ENCODE peak calls at places on chromosomes 12 and 14, in seven cellular contexts. One of them, this sample, is unnamed.

GRCh38 chr12:47577213-47577612 is 128.6 kb downstream of the RPAP3 start:
- DNase-seq in left ventricle myocardium inferior: no peak
- DNase-seq in uterus: no peak
- DNase-seq in foreskin fibroblast: no peak
- DNase-seq in fibroblast of the aortic adventitia: no peak
- DNase-seq in fibroblast of pulmonary artery: no peak
- DNase-seq in psoas muscle: no peak
- DNase-seq in this sample: no peak

GRCh38 chr14:89198544-89199329 is 218.3 kb downstream of the FOXN3 start:
- DNase-seq in left ventricle myocardium inferior: no peak
- DNase-seq in uterus: peak
- DNase-seq in foreskin fibroblast: no peak
- DNase-seq in fibroblast of the aortic adventitia: no peak
- DNase-seq in fibroblast of pulmonary artery: peak
- DNase-seq in psoas muscle: no peak
- DNase-seq in this sample: no peak

GRCh38 chr12:32486158-32486557 is 86.8 kb downstream of the FGD4 start:
- DNase-seq in left ventricle myocardium inferior: no peak
- DNase-seq in uterus: no peak
- DNase-seq in foreskin fibroblast: no peak
- DNase-seq in fibroblast of the aortic adventitia: no peak
- DNase-seq in fibroblast of pulmonary artery: no peak
- DNase-seq in psoas muscle: no peak
- DNase-seq in this sample: no peak

GRCh38 chr12:75479963-75480461 is 543 bp upstream of the GLIPR1 start:
- DNase-seq in left ventricle myocardium inferior: no peak
- DNase-seq in uterus: no peak
- DNase-seq in foreskin fibroblast: peak
- DNase-seq in fibroblast of the aortic adventitia: no peak
- DNase-seq in fibroblast of pulmonary artery: no peak
- DNase-seq in psoas muscle: no peak
- DNase-seq in this sample: no peak

GRCh38 chr12:124044809-124045321 is 71.8 kb downstream of the ZNF664 start:
- DNase-seq in left ventricle myocardium inferior: no peak
- DNase-seq in uterus: no peak
- DNase-seq in foreskin fibroblast: no peak
- DNase-seq in fibroblast of the aortic adventitia: no peak
- DNase-seq in fibroblast of pulmonary artery: no peak
- DNase-seq in psoas muscle: no peak
- DNase-seq in this sample: no peak

GRCh38 chr12:51020448-51021182 is 5.6 kb downstream of the SLC11A2 start:
- DNase-seq in left ventricle myocardium inferior: no peak
- DNase-seq in uterus: no peak
- DNase-seq in foreskin fibroblast: no peak
- DNase-seq in fibroblast of the aortic adventitia: no peak
- DNase-seq in fibroblast of pulmonary artery: no peak
- DNase-seq in psoas muscle: no peak
- DNase-seq in this sample: no peak

GRCh38 chr12:82012176-82012575 is 253.0 kb upstream of the PPFIA2 start:
- DNase-seq in left ventricle myocardium inferior: no peak
- DNase-seq in uterus: no peak
- DNase-seq in foreskin fibroblast: no peak
- DNase-seq in fibroblast of the aortic adventitia: no peak
- DNase-seq in fibroblast of pulmonary artery: no peak
- DNase-seq in psoas muscle: no peak
- DNase-seq in this sample: no peak

GRCh38 chr14:58048219-58048618 is 103.8 kb downstream of the ARMH4 start:
- DNase-seq in left ventricle myocardium inferior: no peak
- DNase-seq in uterus: no peak
- DNase-seq in foreskin fibroblast: no peak
- DNase-seq in fibroblast of the aortic adventitia: peak
- DNase-seq in fibroblast of pulmonary artery: no peak
- DNase-seq in psoas muscle: no peak
- DNase-seq in this sample: no peak

GRCh38 chr12:88923631-88924030 is 343.4 kb upstream of the KITLG start:
- DNase-seq in left ventricle myocardium inferior: no peak
- DNase-seq in uterus: no peak
- DNase-seq in foreskin fibroblast: no peak
- DNase-seq in fibroblast of the aortic adventitia: no peak
- DNase-seq in fibroblast of pulmonary artery: no peak
- DNase-seq in psoas muscle: no peak
- DNase-seq in this sample: no peak

GRCh38 chr14:87133073-87133815 is 859.7 kb downstream of the GALC start:
- DNase-seq in left ventricle myocardium inferior: peak
- DNase-seq in uterus: no peak
- DNase-seq in foreskin fibroblast: peak
- DNase-seq in fibroblast of the aortic adventitia: peak
- DNase-seq in fibroblast of pulmonary artery: peak
- DNase-seq in psoas muscle: no peak
- DNase-seq in this sample: no peak

DNA sequence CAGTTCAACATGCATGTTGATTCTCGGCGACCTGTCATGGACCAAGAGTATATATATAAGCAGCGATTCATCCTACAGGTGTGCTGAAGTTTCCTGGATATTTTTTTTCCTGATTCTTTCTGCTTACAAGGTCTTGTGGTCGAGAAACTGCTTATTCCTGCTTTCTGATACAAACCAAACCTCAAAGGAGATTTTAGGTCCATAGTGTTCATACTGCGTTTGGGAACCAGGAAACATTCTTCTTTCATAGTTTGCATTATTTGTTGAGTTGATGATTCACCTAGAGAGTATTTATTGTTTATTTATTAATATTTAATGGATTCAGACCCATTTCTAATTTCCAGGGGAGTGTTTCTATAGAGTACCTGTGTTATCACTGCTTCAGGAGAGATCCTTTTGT is 70.7 kb upstream of the ASPG start:
- DNase-seq in left ventricle myocardium inferior: no peak
- DNase-seq in uterus: no peak
- DNase-seq in foreskin fibroblast: no peak
- DNase-seq in fibroblast of the aortic adventitia: no peak
- DNase-seq in fibroblast of pulmonary artery: no peak
- DNase-seq in psoas muscle: no peak
- DNase-seq in this sample: no peak
- TF ChIP-seq CTCF in left ventricle myocardium inferior: no peak
- TF ChIP-seq CTCF in uterus: no peak
- TF ChIP-seq CTCF in foreskin fibroblast: no peak
- TF ChIP-seq CTCF in fibroblast of the aortic adventitia: no peak
- TF ChIP-seq CTCF in fibroblast of pulmonary artery: no peak
- TF ChIP-seq CTCF in psoas muscle: no peak
- TF ChIP-seq CTCF in this sample: no peak

DNA sequence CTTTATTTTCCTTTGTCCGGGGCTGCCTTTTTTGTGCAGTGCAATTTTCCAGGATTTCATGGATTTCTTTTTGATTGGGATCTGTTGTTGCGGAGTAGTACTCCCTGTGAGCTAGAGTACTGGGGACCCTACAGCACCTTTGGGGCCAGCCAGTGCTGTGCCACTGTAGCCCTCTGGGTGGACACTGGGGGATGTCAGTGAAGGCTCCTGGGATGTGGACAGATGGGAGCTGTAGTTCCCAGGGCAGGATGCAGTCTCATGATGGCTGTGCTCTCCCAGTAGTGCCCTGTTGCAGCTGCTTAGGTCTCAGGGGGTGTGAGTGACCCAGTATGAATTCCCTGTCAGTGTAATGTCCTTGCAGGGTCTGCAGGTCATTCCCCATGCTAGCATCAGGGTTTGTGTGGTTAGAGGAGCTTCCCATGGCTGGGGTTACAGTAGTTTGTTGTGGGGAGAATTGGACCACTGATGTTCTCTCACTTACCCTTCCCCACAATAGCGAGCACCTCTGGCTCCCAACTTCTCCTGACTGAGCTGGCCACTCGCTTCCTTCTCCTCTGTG is 72.2 kb downstream of the BRMS1L start:
- DNase-seq in left ventricle myocardium inferior: no peak
- DNase-seq in uterus: no peak
- DNase-seq in foreskin fibroblast: no peak
- DNase-seq in fibroblast of the aortic adventitia: no peak
- DNase-seq in fibroblast of pulmonary artery: no peak
- DNase-seq in psoas muscle: no peak
- DNase-seq in this sample: no peak
- TF ChIP-seq CTCF in left ventricle myocardium inferior: no peak
- TF ChIP-seq CTCF in uterus: no peak
- TF ChIP-seq CTCF in foreskin fibroblast: no peak
- TF ChIP-seq CTCF in fibroblast of the aortic adventitia: no peak
- TF ChIP-seq CTCF in fibroblast of pulmonary artery: no peak
- TF ChIP-seq CTCF in psoas muscle: no peak
- TF ChIP-seq CTCF in this sample: no peak

GRCh38 chr14:53927171-53927570 is 29.5 kb downstream of the BMP4 start:
- DNase-seq in left ventricle myocardium inferior: no peak
- DNase-seq in uterus: no peak
- DNase-seq in foreskin fibroblast: peak
- DNase-seq in fibroblast of the aortic adventitia: no peak
- DNase-seq in fibroblast of pulmonary artery: peak
- DNase-seq in psoas muscle: no peak
- DNase-seq in this sample: no peak
- TF ChIP-seq CTCF in left ventricle myocardium inferior: no peak
- TF ChIP-seq CTCF in uterus: no peak
- TF ChIP-seq CTCF in foreskin fibroblast: no peak
- TF ChIP-seq CTCF in fibroblast of the aortic adventitia: no peak
- TF ChIP-seq CTCF in fibroblast of pulmonary artery: no peak
- TF ChIP-seq CTCF in psoas muscle: no peak
- TF ChIP-seq CTCF in this sample: no peak

GRCh38 chr12:54004841-54005530 is 3.8 kb upstream of the HOXC8 start:
- DNase-seq in left ventricle myocardium inferior: no peak
- DNase-seq in uterus: no peak
- DNase-seq in foreskin fibroblast: no peak
- DNase-seq in fibroblast of the aortic adventitia: peak
- DNase-seq in fibroblast of pulmonary artery: no peak
- DNase-seq in psoas muscle: peak
- DNase-seq in this sample: peak
- TF ChIP-seq CTCF in left ventricle myocardium inferior: no peak
- TF ChIP-seq CTCF in uterus: no peak
- TF ChIP-seq CTCF in foreskin fibroblast: no peak
- TF ChIP-seq CTCF in fibroblast of the aortic adventitia: no peak
- TF ChIP-seq CTCF in fibroblast of pulmonary artery: no peak
- TF ChIP-seq CTCF in psoas muscle: no peak
- TF ChIP-seq CTCF in this sample: no peak

DNA sequence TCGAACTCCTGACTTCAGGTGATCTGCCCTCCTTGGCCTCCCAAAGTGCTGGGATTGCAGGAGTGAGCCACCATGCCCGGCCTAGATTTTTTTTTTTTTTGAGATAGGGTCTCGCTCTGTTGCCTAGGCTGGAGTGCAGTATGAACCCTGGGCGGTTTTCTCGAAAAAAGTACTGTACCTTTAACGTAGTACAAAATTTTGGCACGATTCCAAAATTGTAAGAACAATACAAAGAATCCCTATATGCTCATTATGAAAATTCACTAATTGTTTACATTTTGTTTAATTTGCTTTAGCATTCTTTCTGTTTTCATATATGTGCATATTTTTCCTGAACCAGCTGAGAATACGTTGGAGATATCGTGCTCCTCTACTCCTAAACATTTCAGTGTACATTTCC is 97.9 kb downstream of the RPS6KA5 start:
- DNase-seq in left ventricle myocardium inferior: no peak
- DNase-seq in uterus: no peak
- DNase-seq in foreskin fibroblast: no peak
- DNase-seq in fibroblast of the aortic adventitia: no peak
- DNase-seq in fibroblast of pulmonary artery: no peak
- DNase-seq in psoas muscle: no peak
- DNase-seq in this sample: no peak
- TF ChIP-seq CTCF in left ventricle myocardium inferior: no peak
- TF ChIP-seq CTCF in uterus: no peak
- TF ChIP-seq CTCF in foreskin fibroblast: no peak
- TF ChIP-seq CTCF in fibroblast of the aortic adventitia: no peak
- TF ChIP-seq CTCF in fibroblast of pulmonary artery: no peak
- TF ChIP-seq CTCF in psoas muscle: no peak
- TF ChIP-seq CTCF in this sample: no peak

GRCh38 chr14:92658160-92658559 is 90.3 kb downstream of the LGMN start:
- DNase-seq in left ventricle myocardium inferior: no peak
- DNase-seq in uterus: no peak
- DNase-seq in foreskin fibroblast: no peak
- DNase-seq in fibroblast of the aortic adventitia: no peak
- DNase-seq in fibroblast of pulmonary artery: no peak
- DNase-seq in psoas muscle: no peak
- DNase-seq in this sample: no peak

GRCh38 chr14:92655802-92656201 is 92.6 kb downstream of the LGMN start:
- DNase-seq in left ventricle myocardium inferior: no peak
- DNase-seq in uterus: no peak
- DNase-seq in foreskin fibroblast: no peak
- DNase-seq in fibroblast of the aortic adventitia: no peak
- DNase-seq in fibroblast of pulmonary artery: no peak
- DNase-seq in psoas muscle: no peak
- DNase-seq in this sample: no peak

GRCh38 chr14:92657457-92658142 is 90.8 kb downstream of the LGMN start:
- DNase-seq in left ventricle myocardium inferior: peak
- DNase-seq in uterus: no peak
- DNase-seq in foreskin fibroblast: no peak
- DNase-seq in fibroblast of the aortic adventitia: no peak
- DNase-seq in fibroblast of pulmonary artery: no peak
- DNase-seq in psoas muscle: peak
- DNase-seq in this sample: no peak

GRCh38 chr14:92655372-92655771 is 93.1 kb downstream of the LGMN start:
- DNase-seq in left ventricle myocardium inferior: no peak
- DNase-seq in uterus: no peak
- DNase-seq in foreskin fibroblast: no peak
- DNase-seq in fibroblast of the aortic adventitia: no peak
- DNase-seq in fibroblast of pulmonary artery: no peak
- DNase-seq in psoas muscle: no peak
- DNase-seq in this sample: no peak

DNA sequence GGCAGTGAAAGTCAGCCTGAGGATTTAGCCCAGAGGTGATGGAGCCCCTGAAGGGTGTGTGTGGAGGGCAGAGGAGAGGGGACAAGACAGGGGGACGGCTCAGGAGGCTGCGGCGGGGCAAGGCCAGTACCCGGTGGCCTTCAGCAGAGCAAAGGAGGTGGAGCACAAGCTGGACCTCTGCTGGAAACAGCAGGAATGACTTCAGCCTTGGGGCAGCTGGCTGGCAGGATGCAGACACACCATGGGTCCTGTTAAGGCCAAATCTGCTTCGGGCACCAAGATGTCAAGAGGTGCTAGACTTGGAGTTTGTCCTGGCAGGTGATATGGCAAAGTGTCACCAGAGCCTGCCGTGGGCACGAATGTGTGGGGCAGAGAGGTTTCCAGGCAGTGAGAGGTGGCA is 92.1 kb downstream of the LGMN start:
- DNase-seq in left ventricle myocardium inferior: no peak
- DNase-seq in uterus: no peak
- DNase-seq in foreskin fibroblast: peak
- DNase-seq in fibroblast of the aortic adventitia: no peak
- DNase-seq in fibroblast of pulmonary artery: no peak
- DNase-seq in psoas muscle: no peak
- DNase-seq in this sample: no peak
- TF ChIP-seq CTCF in left ventricle myocardium inferior: no peak
- TF ChIP-seq CTCF in uterus: no peak
- TF ChIP-seq CTCF in foreskin fibroblast: peak
- TF ChIP-seq CTCF in fibroblast of the aortic adventitia: no peak
- TF ChIP-seq CTCF in fibroblast of pulmonary artery: peak
- TF ChIP-seq CTCF in psoas muscle: no peak
- TF ChIP-seq CTCF in this sample: no peak

This sample was measured in nephron progenitor cell.